ENCODE peak calls at places on chromosomes 5 and 9, in five cellular contexts. One of them, this sample, is unnamed.

GRCh38 chr5:179553875-179554274 is 3.5 kb downstream of the RUFY1 start:
- DNase-seq in HEK293T: no peak
- DNase-seq in GM12878: no peak
- DNase-seq in K562: no peak
- DNase-seq in SK-N-SH: no peak
- DNase-seq in this sample: peak

GRCh38 chr9:128203842-128204551 is 818 bp downstream of the DNM1 start:
- DNase-seq in HEK293T: peak
- DNase-seq in GM12878: no peak
- DNase-seq in K562: peak
- DNase-seq in SK-N-SH: peak
- DNase-seq in this sample: no peak

GRCh38 chr5:116068028-116068632 is 16.7 kb upstream of the COMMD10 start:
- DNase-seq in HEK293T: peak
- DNase-seq in GM12878: no peak
- DNase-seq in K562: peak
- DNase-seq in SK-N-SH: peak
- DNase-seq in this sample: peak

GRCh38 chr5:86546582-86546981 is 71.2 kb upstream of the COX7C start:
- DNase-seq in HEK293T: no peak
- DNase-seq in GM12878: no peak
- DNase-seq in K562: no peak
- DNase-seq in SK-N-SH: no peak
- DNase-seq in this sample: no peak

GRCh38 chr5:125412051-125412560 is 665.7 kb upstream of the ZNF608 start:
- DNase-seq in HEK293T: peak
- DNase-seq in GM12878: peak
- DNase-seq in K562: no peak
- DNase-seq in SK-N-SH: no peak
- DNase-seq in this sample: no peak

GRCh38 chr9:137679695-137680305 is 61.0 kb downstream of the EHMT1 start:
- DNase-seq in HEK293T: no peak
- DNase-seq in GM12878: no peak
- DNase-seq in K562: no peak
- DNase-seq in SK-N-SH: no peak
- DNase-seq in this sample: no peak

GRCh38 chr5:160083012-160083436 is 36.2 kb downstream of the PWWP2A start:
- DNase-seq in HEK293T: no peak
- DNase-seq in GM12878: no peak
- DNase-seq in K562: no peak
- DNase-seq in SK-N-SH: no peak
- DNase-seq in this sample: no peak

GRCh38 chr5:89276566-89277305 is 393.8 kb upstream of the MEF2C start:
- DNase-seq in HEK293T: no peak
- DNase-seq in GM12878: no peak
- DNase-seq in K562: no peak
- DNase-seq in SK-N-SH: no peak
- DNase-seq in this sample: no peak

GRCh38 chr5:181088289-181088688 is 42.7 kb downstream of the OR2V1 start:
- DNase-seq in HEK293T: peak
- DNase-seq in GM12878: no peak
- DNase-seq in K562: peak
- DNase-seq in SK-N-SH: no peak
- DNase-seq in this sample: no peak

GRCh38 chr5:5297432-5298067 is 124.9 kb upstream of the ICE1 start:
- DNase-seq in HEK293T: no peak
- DNase-seq in GM12878: no peak
- DNase-seq in K562: no peak
- DNase-seq in SK-N-SH: no peak
- DNase-seq in this sample: no peak

GRCh38 chr5:135205616-135206349 is 171.8 kb upstream of the PITX1 start:
- DNase-seq in HEK293T: no peak
- DNase-seq in GM12878: no peak
- DNase-seq in K562: no peak
- DNase-seq in SK-N-SH: no peak
- DNase-seq in this sample: no peak

GRCh38 chr9:124392855-124393460 is 22.3 kb downstream of the PSMB7 start:
- DNase-seq in HEK293T: peak
- DNase-seq in GM12878: no peak
- DNase-seq in K562: peak
- DNase-seq in SK-N-SH: peak
- DNase-seq in this sample: no peak

GRCh38 chr5:179821298-179822058 is 773 bp downstream of the SQSTM1 start:
- DNase-seq in HEK293T: peak
- DNase-seq in GM12878: no peak
- DNase-seq in K562: peak
- DNase-seq in SK-N-SH: peak
- DNase-seq in this sample: peak

GRCh38 chr5:160197341-160198147 is 31.8 kb upstream of the FABP6 start:
- DNase-seq in HEK293T: no peak
- DNase-seq in GM12878: no peak
- DNase-seq in K562: peak
- DNase-seq in SK-N-SH: peak
- DNase-seq in this sample: no peak

GRCh38 chr5:98651715-98652114 is 121.7 kb upstream of the RGMB start:
- DNase-seq in HEK293T: no peak
- DNase-seq in GM12878: no peak
- DNase-seq in K562: no peak
- DNase-seq in SK-N-SH: no peak
- DNase-seq in this sample: no peak

GRCh38 chr5:112417931-112418358 is 1.1 kb downstream of the EPB41L4A start:
- DNase-seq in HEK293T: peak
- DNase-seq in GM12878: peak
- DNase-seq in K562: no peak
- DNase-seq in SK-N-SH: peak
- DNase-seq in this sample: no peak

GRCh38 chr5:126975791-126976190 is 54.6 kb downstream of the MARCHF3 start:
- DNase-seq in HEK293T: no peak
- DNase-seq in GM12878: no peak
- DNase-seq in K562: no peak
- DNase-seq in SK-N-SH: no peak
- DNase-seq in this sample: no peak

GRCh38 chr5:72818866-72819534 is 2.5 kb downstream of the TNPO1 start:
- DNase-seq in HEK293T: peak
- DNase-seq in GM12878: no peak
- DNase-seq in K562: peak
- DNase-seq in SK-N-SH: peak
- DNase-seq in this sample: peak

GRCh38 chr9:89806371-89807100 is 201.7 kb downstream of the GADD45G start:
- DNase-seq in HEK293T: no peak
- DNase-seq in GM12878: no peak
- DNase-seq in K562: no peak
- DNase-seq in SK-N-SH: no peak
- DNase-seq in this sample: no peak

GRCh38 chr5:74127377-74128338 is 501.7 kb downstream of the ARHGEF28 start:
- DNase-seq in HEK293T: no peak
- DNase-seq in GM12878: no peak
- DNase-seq in K562: no peak
- DNase-seq in SK-N-SH: no peak
- DNase-seq in this sample: peak

GRCh38 chr5:81519217-81519905 is 125.4 kb upstream of the ACOT12 start:
- DNase-seq in HEK293T: no peak
- DNase-seq in GM12878: no peak
- DNase-seq in K562: no peak
- DNase-seq in SK-N-SH: no peak
- DNase-seq in this sample: no peak

GRCh38 chr9:36873247-36873875 is 160.7 kb downstream of the PAX5 start:
- DNase-seq in HEK293T: peak
- DNase-seq in GM12878: peak
- DNase-seq in K562: peak
- DNase-seq in SK-N-SH: peak
- DNase-seq in this sample: peak

GRCh38 chr9:93286252-93287188 is 102.6 kb downstream of the WNK2 start:
- DNase-seq in HEK293T: no peak
- DNase-seq in GM12878: no peak
- DNase-seq in K562: no peak
- DNase-seq in SK-N-SH: no peak
- DNase-seq in this sample: no peak

GRCh38 chr9:1171541-1171940 is 121.4 kb downstream of the DMRT2 start:
- DNase-seq in HEK293T: no peak
- DNase-seq in GM12878: no peak
- DNase-seq in K562: no peak
- DNase-seq in SK-N-SH: no peak
- DNase-seq in this sample: no peak

GRCh38 chr5:61631438-61631941 is 299.4 kb downstream of the ZSWIM6 start:
- DNase-seq in HEK293T: no peak
- DNase-seq in GM12878: no peak
- DNase-seq in K562: no peak
- DNase-seq in SK-N-SH: no peak
- DNase-seq in this sample: no peak

GRCh38 chr5:113776832-113777525 is 263.5 kb downstream of the YTHDC2 start:
- DNase-seq in HEK293T: no peak
- DNase-seq in GM12878: no peak
- DNase-seq in K562: no peak
- DNase-seq in SK-N-SH: no peak
- DNase-seq in this sample: peak

GRCh38 chr5:37685816-37686215 is 154.0 kb downstream of the GDNF start:
- DNase-seq in HEK293T: no peak
- DNase-seq in GM12878: no peak
- DNase-seq in K562: no peak
- DNase-seq in SK-N-SH: no peak
- DNase-seq in this sample: no peak

GRCh38 chr5:6434737-6435136 is 13.9 kb upstream of the UBE2QL1 start:
- DNase-seq in HEK293T: no peak
- DNase-seq in GM12878: no peak
- DNase-seq in K562: no peak
- DNase-seq in SK-N-SH: no peak
- DNase-seq in this sample: no peak

DNA sequence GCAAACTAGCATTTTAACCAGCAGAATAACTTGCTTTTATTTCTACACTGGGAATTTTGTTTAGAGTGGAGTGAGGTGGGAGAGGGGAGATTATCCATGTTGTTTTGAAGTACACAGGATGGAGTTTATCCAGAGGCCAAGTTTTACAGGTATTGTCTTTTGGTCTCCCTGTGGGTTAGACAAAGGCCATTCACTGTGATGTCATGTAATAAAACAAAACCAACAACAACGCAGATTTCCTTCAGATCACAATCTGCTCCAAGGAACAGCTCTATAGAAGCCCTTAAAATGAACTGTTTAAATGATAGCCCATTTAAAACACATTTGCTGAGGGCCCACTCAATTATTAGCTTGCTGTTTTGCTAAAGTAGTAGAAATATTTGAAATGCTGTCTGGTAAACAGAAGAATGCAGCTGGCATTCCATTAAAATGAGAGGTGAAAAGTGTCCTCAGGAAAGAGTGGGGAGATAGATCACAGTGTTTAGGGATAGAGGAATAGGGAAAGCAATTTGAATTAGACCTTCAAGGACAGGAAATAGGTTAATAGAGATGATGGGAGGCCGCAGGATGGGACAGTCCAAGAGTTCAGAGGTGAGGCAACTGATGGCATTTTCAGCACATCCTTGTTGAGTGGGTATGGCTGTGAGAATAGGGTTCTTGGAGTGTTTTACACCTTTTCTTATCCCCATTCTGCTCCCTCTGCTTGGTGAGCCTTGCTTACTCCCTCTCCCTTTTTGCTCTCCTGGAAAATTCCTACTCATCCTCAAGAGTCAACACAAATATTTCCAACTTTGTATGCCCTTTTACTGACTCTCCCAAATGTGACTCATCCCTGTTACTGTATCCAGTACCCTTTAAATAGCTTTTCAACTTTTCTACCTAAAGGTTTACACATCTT is 140.1 kb upstream of the NR3C1 start:
- DNase-seq in HEK293T: no peak
- DNase-seq in GM12878: no peak
- DNase-seq in K562: no peak
- DNase-seq in SK-N-SH: no peak
- DNase-seq in this sample: peak
- TF ChIP-seq FOXM1 in HEK293T: no peak
- TF ChIP-seq FOXM1 in GM12878: no peak
- TF ChIP-seq FOXM1 in K562: no peak
- TF ChIP-seq FOXM1 in SK-N-SH: no peak
- TF ChIP-seq FOXM1 in this sample: no peak

DNA sequence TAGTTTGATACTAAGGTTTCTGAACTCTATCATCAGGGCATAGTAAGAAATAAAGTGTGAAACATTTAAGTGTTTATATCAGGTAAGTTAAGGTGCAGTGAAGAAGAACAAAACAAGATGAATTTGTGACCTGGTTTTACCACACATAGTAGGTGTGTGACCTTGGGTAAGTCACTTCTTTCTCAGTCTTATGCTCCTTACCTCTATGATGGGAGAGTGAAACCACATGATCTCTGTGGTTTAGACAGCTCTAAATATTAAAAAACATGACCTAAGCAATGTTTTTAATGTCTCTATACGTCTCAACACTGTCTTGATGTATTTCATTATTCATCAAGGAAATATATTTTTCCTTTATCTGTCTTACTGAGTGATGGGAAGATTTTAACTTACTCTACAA is 629.6 kb upstream of the DMAC1 start:
- DNase-seq in HEK293T: no peak
- DNase-seq in GM12878: no peak
- DNase-seq in K562: no peak
- DNase-seq in SK-N-SH: no peak
- DNase-seq in this sample: no peak
- TF ChIP-seq FOXM1 in HEK293T: no peak
- TF ChIP-seq FOXM1 in GM12878: no peak
- TF ChIP-seq FOXM1 in K562: no peak
- TF ChIP-seq FOXM1 in SK-N-SH: no peak
- TF ChIP-seq FOXM1 in this sample: no peak

GRCh38 chr5:171705830-171706229 is 79.8 kb upstream of the SMIM23 start:
- DNase-seq in HEK293T: no peak
- DNase-seq in GM12878: no peak
- DNase-seq in K562: no peak
- DNase-seq in SK-N-SH: no peak
- DNase-seq in this sample: no peak

GRCh38 chr5:171709930-171710329 is 75.7 kb upstream of the SMIM23 start:
- DNase-seq in HEK293T: no peak
- DNase-seq in GM12878: no peak
- DNase-seq in K562: no peak
- DNase-seq in SK-N-SH: no peak
- DNase-seq in this sample: no peak

GRCh38 chr5:171705036-171705435 is 80.6 kb upstream of the SMIM23 start:
- DNase-seq in HEK293T: no peak
- DNase-seq in GM12878: no peak
- DNase-seq in K562: no peak
- DNase-seq in SK-N-SH: no peak
- DNase-seq in this sample: no peak

GRCh38 chr5:171706736-171707440 is 78.7 kb upstream of the SMIM23 start:
- DNase-seq in HEK293T: no peak
- DNase-seq in GM12878: no peak
- DNase-seq in K562: no peak
- DNase-seq in SK-N-SH: no peak
- DNase-seq in this sample: no peak

DNA sequence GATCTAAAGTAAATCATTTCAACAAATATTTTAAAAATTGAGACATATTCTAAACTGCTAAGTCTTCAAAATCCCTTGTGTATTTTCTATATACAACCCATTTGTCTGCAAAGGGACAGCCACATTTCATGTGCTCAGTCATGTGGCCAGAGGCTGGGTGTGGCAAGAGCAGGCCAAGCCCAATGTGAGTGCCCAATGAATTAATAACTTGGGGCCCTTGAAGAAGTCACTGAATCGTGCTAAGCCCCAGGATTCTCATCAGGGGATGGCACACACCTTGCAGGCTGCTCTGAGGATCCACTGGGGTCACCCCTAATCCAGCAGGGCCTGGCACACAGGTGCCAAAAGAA is 78.2 kb upstream of the SMIM23 start:
- DNase-seq in HEK293T: no peak
- DNase-seq in GM12878: no peak
- DNase-seq in K562: no peak
- DNase-seq in SK-N-SH: no peak
- DNase-seq in this sample: no peak
- TF ChIP-seq FOXM1 in HEK293T: no peak
- TF ChIP-seq FOXM1 in GM12878: no peak
- TF ChIP-seq FOXM1 in K562: no peak
- TF ChIP-seq FOXM1 in SK-N-SH: no peak
- TF ChIP-seq FOXM1 in this sample: no peak

GRCh38 chr5:174338204-174339010 is 292.9 kb downstream of the NSG2 start:
- DNase-seq in HEK293T: peak
- DNase-seq in GM12878: no peak
- DNase-seq in K562: no peak
- DNase-seq in SK-N-SH: peak
- DNase-seq in this sample: no peak
- TF ChIP-seq FOXM1 in HEK293T: no peak
- TF ChIP-seq FOXM1 in GM12878: no peak
- TF ChIP-seq FOXM1 in K562: no peak
- TF ChIP-seq FOXM1 in SK-N-SH: no peak
- TF ChIP-seq FOXM1 in this sample: no peak

This sample was measured in HepG2.